ENCODE peak calls at places on chromosomes 2 and 18, in five cellular contexts. One of them, this sample, is unnamed.
A peak's percentile ranks its signal among the peaks of the same experiment; 100 is the strongest.

GRCh38 chr2:215410932-215411285 is 25.0 kb downstream of the FN1 start:
- DNase-seq in WTC11: no peak
- DNase-seq in effector memory CD8-positive, alpha-beta T cell: no peak
- DNase-seq in NCI-H69: no peak
- DNase-seq in lower lobe of right lung: no peak
- DNase-seq in this sample: no peak

GRCh38 chr18:11310476-11311086 is 161.2 kb upstream of the PIEZO2 start:
- DNase-seq in WTC11: peak; percentile 80
- DNase-seq in effector memory CD8-positive, alpha-beta T cell: no peak
- DNase-seq in NCI-H69: peak; percentile 34
- DNase-seq in lower lobe of right lung: no peak
- DNase-seq in this sample: peak; percentile 29

GRCh38 chr2:239475161-239476028 is 74.6 kb upstream of the HDAC4 start:
- DNase-seq in WTC11: no peak
- DNase-seq in effector memory CD8-positive, alpha-beta T cell: no peak
- DNase-seq in NCI-H69: no peak
- DNase-seq in lower lobe of right lung: no peak
- DNase-seq in this sample: no peak

GRCh38 chr2:97774425-97774824 is 61.0 kb downstream of the ZAP70 start:
- DNase-seq in WTC11: peak; percentile 46
- DNase-seq in effector memory CD8-positive, alpha-beta T cell: no peak
- DNase-seq in NCI-H69: no peak
- DNase-seq in lower lobe of right lung: no peak
- DNase-seq in this sample: no peak

GRCh38 chr2:39481611-39482010 is 44.5 kb upstream of the MAP4K3 start:
- DNase-seq in WTC11: no peak
- DNase-seq in effector memory CD8-positive, alpha-beta T cell: no peak
- DNase-seq in NCI-H69: peak; percentile 17
- DNase-seq in lower lobe of right lung: no peak
- DNase-seq in this sample: no peak

GRCh38 chr2:191247381-191248057 is 2.3 kb downstream of the MYO1B start:
- DNase-seq in WTC11: no peak
- DNase-seq in effector memory CD8-positive, alpha-beta T cell: no peak
- DNase-seq in NCI-H69: no peak
- DNase-seq in lower lobe of right lung: no peak
- DNase-seq in this sample: no peak

GRCh38 chr2:120968307-120969015 is 232.8 kb downstream of the GLI2 start:
- DNase-seq in WTC11: no peak
- DNase-seq in effector memory CD8-positive, alpha-beta T cell: no peak
- DNase-seq in NCI-H69: no peak
- DNase-seq in lower lobe of right lung: no peak
- DNase-seq in this sample: no peak

GRCh38 chr2:211879323-211879722 is 659.3 kb downstream of the ERBB4 start:
- DNase-seq in WTC11: no peak
- DNase-seq in effector memory CD8-positive, alpha-beta T cell: no peak
- DNase-seq in NCI-H69: peak; percentile 44
- DNase-seq in lower lobe of right lung: no peak
- DNase-seq in this sample: no peak

GRCh38 chr2:16392647-16393482 is 272.8 kb downstream of the CYRIA start:
- DNase-seq in WTC11: no peak
- DNase-seq in effector memory CD8-positive, alpha-beta T cell: no peak
- DNase-seq in NCI-H69: no peak
- DNase-seq in lower lobe of right lung: no peak
- DNase-seq in this sample: no peak

GRCh38 chr2:85312404-85312803 is 15.4 kb downstream of the TGOLN2 start:
- DNase-seq in WTC11: no peak
- DNase-seq in effector memory CD8-positive, alpha-beta T cell: no peak
- DNase-seq in NCI-H69: no peak
- DNase-seq in lower lobe of right lung: no peak
- DNase-seq in this sample: no peak

GRCh38 chr2:126644630-126645191 is 11.2 kb upstream of the GYPC start:
- DNase-seq in WTC11: no peak
- DNase-seq in effector memory CD8-positive, alpha-beta T cell: no peak
- DNase-seq in NCI-H69: no peak
- DNase-seq in lower lobe of right lung: no peak
- DNase-seq in this sample: no peak

GRCh38 chr2:134175834-134176233 is 78.0 kb upstream of the MGAT5 start:
- DNase-seq in WTC11: no peak
- DNase-seq in effector memory CD8-positive, alpha-beta T cell: no peak
- DNase-seq in NCI-H69: no peak
- DNase-seq in lower lobe of right lung: no peak
- DNase-seq in this sample: no peak

GRCh38 chr2:132937629-132938028 is 267.6 kb upstream of the LYPD1 start:
- DNase-seq in WTC11: no peak
- DNase-seq in effector memory CD8-positive, alpha-beta T cell: no peak
- DNase-seq in NCI-H69: no peak
- DNase-seq in lower lobe of right lung: no peak
- DNase-seq in this sample: no peak

This sample was measured in left ventricle myocardium inferior.